ENCODE peak calls at places on chromosomes 4 and X, in five cellular contexts. S is astrocyte of the cerebellum; L is mesothelial cell of epicardium; M is GM06990; R is CD4-positive, alpha-beta T cell. G is an unnamed sample.

GRCh38 chrX:102835504-102836146 is 101.4 kb upstream of the RAB40AL start:
- DNase-seq in L (no peak), M (no peak), S (no peak), R (no peak), G (no peak)

GRCh38 chr4:182404371-182404770 is 161.2 kb downstream of the TENM3 start:
- DNase-seq in L (no peak), M (no peak), R (no peak), S (no peak), G (no peak)

GRCh38 chr4:32196950-32197688 is 1477.0 kb downstream of the PCDH7 start:
- DNase-seq in S (no peak), L (no peak), M (no peak), R (no peak), G (no peak)

GRCh38 chr4:110622841-110623709 is at the start of gene PITX2:
- DNase-seq in S (peak), M (no peak), L (peak), R (no peak), G (peak)

GRCh38 chrX:41010188-41010846 is 74.9 kb upstream of the USP9X start:
- DNase-seq in L (peak), S (peak), R (no peak), M (peak), G (peak)

GRCh38 chr4:24736066-24736465 is 59.3 kb upstream of the SOD3 start:
- DNase-seq in L (no peak), R (no peak), M (no peak), S (no peak), G (no peak)

GRCh38 chr4:189176002-189176401 is 764.7 kb upstream of the FRG1 start:
- DNase-seq in M (no peak), S (no peak), L (no peak), R (no peak), G (no peak)

GRCh38 chr4:126269106-126269505 is 954.4 kb downstream of the FAT4 start:
- DNase-seq in S (no peak), L (no peak), M (no peak), R (no peak), G (no peak)

GRCh38 chrX:1521459-1521956 is 15.5 kb downstream of the P2RY8 start:
- DNase-seq in S (no peak), M (peak), R (peak), L (no peak), G (no peak)

GRCh38 chr4:184419976-184420375 is 54.4 kb downstream of the IRF2 start:
- DNase-seq in M (no peak), R (no peak), L (no peak), S (no peak), G (no peak)

GRCh38 chr4:95092762-95093161 is 335.0 kb downstream of the BMPR1B start:
- DNase-seq in S (no peak), L (no peak), M (no peak), R (no peak), G (no peak)

GRCh38 chr4:96108146-96108545 is 268.3 kb downstream of the PDHA2 start:
- DNase-seq in M (no peak), S (no peak), R (no peak), L (no peak), G (no peak)

GRCh38 chr4:105822061-105822460 is 73.2 kb upstream of the NPNT start:
- DNase-seq in R (no peak), M (no peak), L (no peak), S (no peak), G (no peak)

GRCh38 chr4:143307536-143307935 is 29.1 kb upstream of the GAB1 start:
- DNase-seq in L (no peak), M (no peak), R (no peak), S (no peak), G (no peak)

GRCh38 chr4:159069922-159070321 is 33.0 kb upstream of the RAPGEF2 start:
- DNase-seq in L (no peak), R (no peak), M (no peak), S (peak), G (no peak)

GRCh38 chr4:142396279-142396678 is 449.8 kb downstream of the INPP4B start:
- DNase-seq in R (no peak), L (no peak), S (no peak), M (no peak), G (no peak)

GRCh38 chr4:153529646-153530045 is 63.5 kb downstream of the TMEM131L start:
- DNase-seq in L (no peak), R (no peak), S (no peak), M (no peak), G (no peak)

GRCh38 chr4:54386270-54386669 is 157.2 kb downstream of the PDGFRA start:
- DNase-seq in S (no peak), R (no peak), L (no peak), M (no peak), G (no peak)

GRCh38 chrX:123340691-123341090 is 156.6 kb downstream of the GRIA3 start:
- DNase-seq in M (no peak), S (no peak), L (no peak), R (no peak), G (no peak)

GRCh38 chr4:41069838-41070237 is 144.5 kb downstream of the APBB2 start:
- DNase-seq in M (no peak), R (no peak), S (no peak), L (no peak), G (no peak)

GRCh38 chrX:148448686-148449085 is 51.7 kb upstream of the AFF2 start:
- DNase-seq in L (no peak), S (no peak), R (no peak), M (peak), G (no peak)

GRCh38 chr4:110636677-110637407 is 14.0 kb upstream of the PITX2 start:
- DNase-seq in R (no peak), M (no peak), L (peak), S (no peak), G (peak)

GRCh38 chr4:106766519-106766918 is 269.6 kb downstream of the DKK2 start:
- DNase-seq in R (no peak), M (no peak), L (no peak), S (peak), G (no peak)

GRCh38 chr4:589219-589963 is 13.3 kb upstream of the TMEM271 start:
- DNase-seq in M (no peak), R (no peak), L (no peak), S (no peak), G (no peak)

GRCh38 chr4:140095694-140096482 is 58.1 kb downstream of the MAML3 start:
- DNase-seq in M (no peak), L (no peak), R (peak), S (peak), G (peak)

GRCh38 chr4:10728016-10728415 is 43.4 kb upstream of the CLNK start:
- DNase-seq in M (no peak), L (no peak), S (no peak), R (no peak), G (no peak)

GRCh38 chrX:44234541-44234940 is 108.9 kb downstream of the EFHC2 start:
- DNase-seq in M (no peak), R (no peak), L (no peak), S (no peak), G (no peak)

GRCh38 chr4:8664031-8664805 is 71.7 kb downstream of the CPZ start:
- DNase-seq in S (no peak), R (no peak), M (no peak), L (no peak), G (no peak)

GRCh38 chr4:148214529-148215166 is 227.6 kb downstream of the NR3C2 start:
- DNase-seq in L (no peak), R (no peak), M (no peak), S (no peak), G (no peak)

GRCh38 chr4:10879411-10880110 is 195.0 kb upstream of the CLNK start:
- DNase-seq in M (no peak), R (no peak), S (no peak), L (no peak), G (no peak)

GRCh38 chrX:1524874-1525582 is 12.0 kb downstream of the P2RY8 start:
- DNase-seq in M (no peak), R (no peak), L (peak), S (no peak), G (no peak)

GRCh38 chr4:151340751-151341385 is 15.5 kb upstream of the SH3D19 start:
- DNase-seq in R (no peak), S (no peak), L (no peak), M (no peak), G (no peak)

GRCh38 chr4:173333658-173334084 is 487 bp downstream of the HMGB2 start:
- DNase-seq in R (peak), L (peak), S (no peak), M (peak), G (no peak)

GRCh38 chrX:11470231-11470630 is 177.0 kb downstream of the AMELX start:
- DNase-seq in S (peak), R (no peak), M (no peak), L (no peak), G (peak)

GRCh38 chrX:11678174-11678573 is 12.5 kb upstream of the ARHGAP6 start:
- DNase-seq in R (no peak), S (no peak), L (no peak), M (no peak), G (no peak)

GRCh38 chr4:2193321-2193720 is 48.6 kb downstream of the HAUS3 start:
- DNase-seq in L (no peak), M (no peak), S (no peak), R (no peak), G (no peak)

GRCh38 chr4:14867847-14868246 is 134.4 kb upstream of the CPEB2 start:
- DNase-seq in R (no peak), M (no peak), L (no peak), S (no peak), G (no peak)

GRCh38 chr4:48175806-48176205 is 41.8 kb upstream of the TXK start:
- DNase-seq in L (no peak), M (no peak), R (no peak), S (no peak), G (no peak)

GRCh38 chrX:11908371-11908770 is 150.3 kb downstream of the MSL3 start:
- DNase-seq in M (peak), S (no peak), L (no peak), R (no peak), G (no peak)

DNA sequence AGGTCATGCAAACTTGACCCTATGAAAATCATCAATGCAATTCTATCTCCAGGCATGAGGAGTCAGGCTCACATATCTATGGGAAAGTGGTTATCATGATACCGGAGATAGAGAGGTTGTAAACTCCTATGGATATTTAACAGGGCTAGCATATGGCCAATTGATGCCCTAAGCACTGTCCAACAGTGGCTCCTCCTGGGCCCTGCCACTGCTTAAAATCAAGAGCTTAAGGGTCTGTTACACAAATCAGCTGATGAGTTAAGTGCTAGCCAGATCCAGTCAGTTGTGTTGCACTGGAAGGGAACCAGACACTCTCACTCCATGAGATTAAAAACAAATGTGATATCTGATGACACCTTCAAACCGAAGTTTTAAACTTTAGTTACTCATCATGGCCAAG is 337.6 kb downstream of the STIM2 start:
- DNase-seq in M (no peak), L (no peak), R (no peak), S (no peak), G (no peak)
- TF ChIP-seq CTCF in M (no peak), L (no peak), R (no peak), S (no peak), G (no peak)

DNA sequence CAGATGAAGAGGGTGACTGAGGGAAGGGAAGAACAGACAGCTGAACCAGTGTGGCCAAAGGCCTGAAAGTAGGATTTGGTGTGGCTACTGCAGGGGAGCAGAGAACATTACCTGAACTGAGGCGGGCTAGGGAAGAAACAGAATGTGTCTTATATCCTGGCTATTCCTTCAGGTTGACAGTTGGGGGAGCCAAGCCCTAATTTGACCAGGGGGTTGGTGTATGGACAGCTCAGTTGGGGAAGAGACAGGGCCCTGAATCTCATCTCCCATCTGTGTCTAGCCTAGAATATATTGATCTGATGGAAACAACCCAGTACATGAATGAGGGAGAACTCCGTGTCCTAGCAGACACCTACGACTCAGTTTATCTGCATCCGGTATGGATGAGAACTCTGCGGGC is 4.2 kb downstream of the HDAC6 start:
- DNase-seq in L (no peak), R (no peak), M (no peak), S (no peak), G (no peak)
- TF ChIP-seq CTCF in L (no peak), R (no peak), M (no peak), S (no peak), G (no peak)

DNA sequence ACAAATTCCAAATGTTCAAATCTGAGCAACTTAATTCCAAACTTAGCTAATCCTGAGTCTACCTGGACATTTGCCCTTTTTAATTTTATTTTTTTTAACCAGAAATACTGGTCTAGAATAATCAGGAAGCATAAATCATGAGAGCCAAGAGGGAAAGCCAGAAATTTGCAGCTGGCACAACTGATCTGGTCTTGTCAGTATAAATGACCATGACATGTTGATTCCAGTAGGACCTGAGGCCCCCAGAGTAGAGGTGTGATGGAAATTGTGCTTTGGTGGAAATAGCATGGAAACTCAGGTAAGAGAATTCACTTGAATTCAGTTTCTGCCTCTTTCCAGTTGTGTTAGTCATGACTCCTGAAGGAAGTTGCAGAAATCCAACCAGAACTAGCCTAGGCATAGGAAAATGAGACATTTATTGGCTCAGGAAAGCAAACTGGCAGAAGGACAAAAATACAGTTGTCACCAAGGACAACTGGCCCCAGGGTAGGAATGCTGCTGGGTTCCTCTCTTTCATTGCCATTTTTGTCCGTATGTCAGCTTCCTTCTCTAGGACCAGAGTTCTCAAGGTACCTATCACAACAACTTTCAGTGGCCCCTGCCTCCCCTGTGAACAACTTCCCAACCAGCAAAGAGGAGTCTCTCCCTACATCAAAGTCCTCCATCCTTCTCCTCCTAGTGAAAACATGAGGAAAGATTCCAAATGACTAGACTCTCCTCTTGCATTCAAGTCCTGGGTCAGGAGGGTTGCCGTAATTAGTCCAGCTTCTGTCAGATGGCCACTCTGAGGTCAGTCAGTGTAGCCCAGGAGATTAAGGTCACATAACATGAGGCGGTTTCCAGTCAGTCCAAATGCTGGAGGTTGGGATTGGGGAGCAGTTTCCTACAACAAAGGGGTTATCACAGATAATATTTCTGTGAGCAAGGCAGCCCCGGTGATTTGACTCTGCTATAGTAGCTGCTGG is 29.3 kb upstream of the MYOZ2 start:
- DNase-seq in M (no peak), S (no peak), L (no peak), R (no peak), G (no peak)
- TF ChIP-seq CTCF in M (no peak), S (no peak), L (no peak), R (no peak), G (no peak)

GRCh38 chrX:134144231-134144630 is 92.8 kb upstream of the CCDC160 start:
- DNase-seq in R (no peak), S (no peak), L (no peak), M (no peak), G (no peak)
- TF ChIP-seq CTCF in R (peak), S (peak), L (peak), M (peak), G (peak)

DNA sequence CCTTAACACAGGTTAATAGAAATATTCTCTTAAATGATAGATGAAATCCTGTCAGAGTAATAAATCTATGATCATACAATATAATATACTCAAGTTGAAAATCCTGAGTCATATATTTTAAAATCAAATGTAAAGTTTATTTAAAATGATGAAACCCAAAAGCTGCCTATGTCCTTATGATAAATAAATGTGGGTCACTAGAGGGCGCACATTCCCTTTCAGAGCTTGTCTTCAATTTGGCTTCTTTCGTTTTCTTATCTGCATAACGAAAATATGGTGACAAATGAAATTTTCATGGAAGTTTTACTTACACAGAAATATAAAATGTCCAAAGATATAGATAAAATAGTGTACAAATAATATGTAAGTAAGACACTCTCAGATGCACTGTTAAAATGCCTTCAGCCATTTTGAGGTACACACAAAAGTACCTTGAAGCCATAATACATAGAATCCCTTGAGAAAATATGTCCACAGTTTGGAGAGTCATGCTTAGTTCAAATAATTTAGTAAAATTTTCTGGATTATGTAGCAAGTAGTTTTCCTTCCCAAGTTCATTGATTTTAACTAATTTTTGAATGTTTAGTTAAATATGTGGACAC is 680.4 kb downstream of the DMD start:
- DNase-seq in L (no peak), S (peak), R (no peak), M (no peak), G (no peak)
- TF ChIP-seq CTCF in L (peak), S (peak), R (peak), M (peak), G (peak)

GRCh38 chr4:108213723-108214122 is 45.0 kb upstream of the LEF1 start:
- DNase-seq in L (no peak), S (no peak), M (peak), R (no peak), G (no peak)

GRCh38 chr4:108216510-108216909 is 47.8 kb upstream of the LEF1 start:
- DNase-seq in S (no peak), M (no peak), R (no peak), L (no peak), G (no peak)

GRCh38 chr4:108213308-108213707 is 44.6 kb upstream of the LEF1 start:
- DNase-seq in L (no peak), M (no peak), R (no peak), S (no peak), G (no peak)

GRCh38 chr4:108210989-108211725 is 42.4 kb upstream of the LEF1 start:
- DNase-seq in L (no peak), S (no peak), M (no peak), R (no peak), G (no peak)

DNA sequence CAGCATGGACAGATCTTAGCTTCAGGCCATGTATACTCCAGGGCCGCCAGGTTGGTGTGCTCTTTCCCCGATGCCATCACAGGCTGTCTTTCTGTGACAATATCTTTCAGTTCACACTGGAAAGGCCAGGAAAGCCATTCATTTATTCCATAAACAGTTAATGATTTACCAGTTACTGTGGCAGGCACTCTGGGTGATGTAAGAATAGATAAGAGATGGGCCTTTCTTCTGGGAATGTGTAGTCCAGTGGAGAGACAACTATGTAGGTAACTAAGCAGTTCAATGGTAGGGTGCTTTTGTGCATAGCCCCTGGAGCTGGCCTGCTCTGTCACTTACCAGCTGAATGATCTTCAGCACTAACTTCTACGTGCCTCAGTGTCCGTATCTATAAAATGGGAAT is 46.3 kb upstream of the LEF1 start:
- DNase-seq in L (no peak), M (no peak), R (no peak), S (no peak), G (no peak)
- TF ChIP-seq CTCF in L (no peak), M (no peak), R (no peak), S (no peak), G (no peak)